ENCODE peak calls at places on chromosome 4, in six cellular contexts. K is tibial nerve, V is stomach, G is uterus, W is IMR-90, D is suprapubic skin. I is an unnamed sample. For H3K4me1, the result is how much of the 10 kb centered on the place peaks cover.

GRCh38 chr4:86652332-86652932 is 58.3 kb downstream of the PTPN13 start:
- DNase-seq in W (no peak), D (no peak), K (no peak), V (no peak), G (no peak), I (no peak)

GRCh38 chr4:88158360-88159136 is at the start of gene ABCG2:
- DNase-seq in W (peak), G (peak), K (no peak), D (no peak), V (no peak), I (peak)

GRCh38 chr4:947491-947971 is 15.3 kb downstream of the TMEM175 start:
- DNase-seq in G (no peak), W (no peak), D (peak), V (no peak), K (no peak), I (no peak)

GRCh38 chr4:155809835-155810234 is 51.0 kb downstream of the GUCY1B1 start:
- DNase-seq in G (no peak), W (peak), V (no peak), K (no peak), D (no peak), I (peak)

GRCh38 chr4:70359115-70359661 is 1.4 kb upstream of the SMR3A start:
- DNase-seq in G (no peak), W (no peak), K (no peak), V (no peak), D (no peak), I (no peak)

GRCh38 chr4:8709050-8709728 is 116.6 kb downstream of the CPZ start:
- DNase-seq in W (no peak), V (no peak), D (peak), G (peak), K (peak), I (no peak)

GRCh38 chr4:124329134-124329533 is 383.4 kb downstream of the ANKRD50 start:
- DNase-seq in G (no peak), K (no peak), V (no peak), W (no peak), D (no peak), I (no peak)

GRCh38 chr4:124631760-124632159 is 80.8 kb downstream of the ANKRD50 start:
- DNase-seq in D (no peak), K (no peak), W (peak), V (peak), G (peak), I (peak)

GRCh38 chr4:5801696-5802095 is 90.7 kb downstream of the EVC start:
- DNase-seq in D (no peak), G (no peak), W (no peak), V (no peak), K (no peak), I (no peak)

GRCh38 chr4:105859233-105859632 is 36.0 kb upstream of the NPNT start:
- DNase-seq in K (no peak), V (no peak), D (no peak), W (peak), G (no peak), I (no peak)

GRCh38 chr4:146855761-146856160 is 89.9 kb downstream of the TTC29 start:
- DNase-seq in V (no peak), K (no peak), G (no peak), W (no peak), D (no peak), I (no peak)

GRCh38 chr4:1693131-1693896 is 9.2 kb upstream of the FAM53A start:
- DNase-seq in G (peak), D (no peak), K (no peak), W (peak), V (peak), I (peak)

GRCh38 chr4:149933120-149933519 is 117.5 kb upstream of the IQCM start:
- DNase-seq in G (no peak), W (no peak), D (no peak), K (no peak), V (no peak), I (no peak)

GRCh38 chr4:127920521-127920920 is 39.8 kb downstream of the PLK4 start:
- DNase-seq in D (no peak), W (no peak), G (no peak), K (no peak), V (no peak), I (no peak)

GRCh38 chr4:59571805-59572430 is 1628.2 kb upstream of the ADGRL3 start:
- DNase-seq in D (no peak), K (no peak), G (no peak), W (no peak), V (no peak), I (no peak)

GRCh38 chr4:28772066-28772465 is 1911.4 kb downstream of the STIM2 start:
- DNase-seq in G (no peak), K (no peak), D (no peak), V (no peak), W (peak), I (no peak)

GRCh38 chr4:153326513-153326912 is 18.0 kb upstream of the MND1 start:
- DNase-seq in K (no peak), D (no peak), W (peak), G (no peak), V (peak), I (no peak)

GRCh38 chr4:109412805-109413204 is 20.8 kb upstream of the SEC24B start:
- DNase-seq in W (no peak), V (no peak), D (no peak), K (no peak), G (no peak), I (no peak)

GRCh38 chr4:8853249-8853648 is 18.4 kb downstream of the HMX1 start:
- DNase-seq in D (no peak), K (no peak), W (no peak), G (no peak), V (no peak), I (no peak)

GRCh38 chr4:94695389-94695788 is 62.4 kb upstream of the BMPR1B start:
- DNase-seq in W (peak), V (no peak), K (no peak), D (no peak), G (no peak), I (no peak)

GRCh38 chr4:77308843-77309242 is 151.8 kb downstream of the CCNG2 start:
- DNase-seq in G (no peak), W (peak), K (no peak), V (no peak), D (no peak), I (no peak)

GRCh38 chr4:57044279-57044678 is 65.6 kb downstream of the POLR2B start:
- DNase-seq in G (no peak), W (peak), V (no peak), K (no peak), D (no peak), I (no peak)

DNA sequence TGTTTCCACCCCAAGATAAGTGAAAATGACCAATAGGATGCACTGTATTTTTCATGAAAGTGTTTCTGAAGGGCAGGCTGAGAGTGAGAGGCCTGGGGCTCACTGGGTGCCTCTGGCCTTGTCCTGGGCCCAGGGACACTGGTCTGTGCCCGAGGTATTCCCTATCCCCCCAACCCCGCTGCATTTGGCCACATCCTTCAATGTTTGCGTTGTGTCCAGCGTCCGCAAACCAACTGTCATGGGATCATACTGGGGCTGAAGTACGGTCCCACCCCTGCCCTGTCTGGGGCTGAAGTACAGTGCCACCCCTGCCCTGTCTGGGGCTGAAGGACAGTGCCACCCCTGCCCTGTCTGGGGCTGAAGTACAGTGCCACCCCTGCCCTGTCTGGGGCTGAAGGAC is 22.0 kb upstream of the MSANTD1 start:
- DNase-seq in D (no peak), K (no peak), V (no peak), G (no peak), W (no peak), I (no peak)
- TF ChIP-seq POLR2A in D (no peak), K (no peak), V (no peak), G (no peak), W (no peak), I (no peak)

GRCh38 chr4:80008351-80008750 is 64.7 kb downstream of the ANTXR2 start:
- DNase-seq in K (no peak), G (no peak), W (no peak), V (no peak), D (no peak), I (no peak)

GRCh38 chr4:80007745-80008149 is 65.3 kb downstream of the ANTXR2 start:
- DNase-seq in G (no peak), W (no peak), V (no peak), K (no peak), D (no peak), I (no peak)

GRCh38 chr4:80005863-80006262 is 67.2 kb downstream of the ANTXR2 start:
- DNase-seq in W (peak), K (no peak), G (no peak), D (no peak), V (no peak), I (no peak)

GRCh38 chr4:80006935-80007744 is 65.9 kb downstream of the ANTXR2 start:
- DNase-seq in G (peak), W (peak), K (no peak), D (no peak), V (no peak), I (no peak)

GRCh38 chr4:80004319-80004718 is 68.7 kb downstream of the ANTXR2 start:
- DNase-seq in K (no peak), V (no peak), G (no peak), D (no peak), W (no peak), I (no peak)
- H3K4me1 ChIP-seq in K (under half), V (under half), G (under half), D (under half), W (under half), I (under half)

GRCh38 chr4:118834960-118835895 is 698 bp downstream of the SEC24D start:
- DNase-seq in V (peak), W (peak), G (peak), K (peak), D (no peak), I (peak)
- TF ChIP-seq POLR2A in V (no peak), W (peak), G (peak), K (peak), D (peak), I (no peak)

DNA sequence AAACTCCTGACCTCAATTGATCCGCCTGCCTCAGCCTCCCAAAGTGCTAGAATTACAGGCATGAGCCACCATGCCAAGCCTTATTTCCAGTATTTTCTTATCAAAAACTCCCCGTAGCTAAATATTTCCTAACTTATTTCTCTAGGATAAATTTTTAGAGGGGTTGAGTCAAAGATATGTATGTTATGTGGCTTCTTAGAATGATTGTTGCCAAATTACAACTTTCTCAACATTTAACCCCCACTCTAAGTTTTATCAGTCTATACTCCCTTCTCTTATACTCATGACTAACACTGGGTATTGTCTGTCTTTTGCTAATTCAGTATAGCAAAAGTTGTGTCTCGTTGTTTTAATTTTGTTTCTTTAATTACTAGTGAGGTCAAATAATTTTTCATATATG is 187.7 kb upstream of the LNX1 start:
- DNase-seq in W (peak), G (no peak), K (no peak), V (no peak), D (no peak), I (no peak)
- H3K4me1 ChIP-seq in W (under half), G (under half), K (under half), V (under half), D (under half), I (under half)

GRCh38 chr4:184861047-184861446 is 35.3 kb upstream of the ACSL1 start:
- DNase-seq in W (no peak), D (no peak), G (no peak), K (no peak), V (no peak), I (no peak)

GRCh38 chr4:184854673-184855072 is 28.9 kb upstream of the ACSL1 start:
- DNase-seq in W (no peak), D (no peak), K (no peak), V (no peak), G (no peak), I (peak)

GRCh38 chr4:184856277-184856609 is 30.5 kb upstream of the ACSL1 start:
- DNase-seq in G (no peak), D (no peak), K (no peak), W (no peak), V (no peak), I (no peak)

GRCh38 chr4:184857446-184858121 is 31.8 kb upstream of the ACSL1 start:
- DNase-seq in V (no peak), D (no peak), K (no peak), W (no peak), G (no peak), I (no peak)

GRCh38 chr4:184860018-184860530 is 34.3 kb upstream of the ACSL1 start:
- DNase-seq in G (no peak), V (no peak), K (no peak), W (no peak), D (no peak), I (no peak)
- TF ChIP-seq POLR2A in G (no peak), V (no peak), K (no peak), W (no peak), D (no peak), I (no peak)

GRCh38 chr4:184883024-184883423 is 57.3 kb upstream of the ACSL1 start:
- DNase-seq in V (no peak), W (no peak), K (no peak), D (no peak), G (no peak), I (no peak)

GRCh38 chr4:184884863-184885262 is 59.1 kb upstream of the ACSL1 start:
- DNase-seq in V (no peak), G (no peak), W (no peak), D (no peak), K (no peak), I (no peak)

GRCh38 chr4:184887333-184887732 is 61.6 kb upstream of the ACSL1 start:
- DNase-seq in D (no peak), K (no peak), G (no peak), W (no peak), V (no peak), I (no peak)

GRCh38 chr4:184887947-184888346 is 62.2 kb upstream of the ACSL1 start:
- DNase-seq in G (no peak), K (no peak), V (no peak), W (no peak), D (no peak), I (no peak)

DNA sequence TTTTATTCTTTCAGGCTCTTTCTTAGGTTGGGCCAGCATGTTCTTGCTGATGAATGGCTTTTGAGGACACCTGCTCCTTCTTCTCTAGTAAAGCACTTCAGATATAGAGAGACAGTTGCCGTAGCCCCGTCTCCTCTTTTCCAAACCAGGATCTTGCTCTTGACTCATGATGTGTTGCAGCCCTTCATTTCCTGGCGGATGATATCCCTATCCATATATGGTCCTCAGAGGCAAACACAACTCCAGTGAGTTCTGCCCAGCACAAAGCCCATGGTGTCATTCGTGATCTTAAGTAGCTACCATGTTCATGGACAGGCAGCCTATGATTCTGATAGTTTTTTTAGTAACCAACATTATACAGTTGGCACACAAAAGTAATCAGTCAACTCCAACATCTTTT is 59.8 kb upstream of the ACSL1 start:
- DNase-seq in V (no peak), W (no peak), D (no peak), K (no peak), G (no peak), I (no peak)
- H3K4me1 ChIP-seq in V (under half), W (under half), D (under half), K (under half), G (under half), I (under half)

GRCh38 chr4:113760852-113761681 is 471 bp downstream of the CAMK2D start:
- DNase-seq in W (peak), G (peak), D (peak), V (peak), K (peak), I (peak)
- TF ChIP-seq POLR2A in W (no peak), G (no peak), D (peak), V (no peak), K (no peak), I (peak)

GRCh38 chr4:137535718-137536117 is 3.4 kb upstream of the PCDH18 start:
- DNase-seq in K (no peak), V (no peak), G (no peak), W (no peak), D (no peak), I (no peak)

GRCh38 chr4:137534516-137534915 is 2.2 kb upstream of the PCDH18 start:
- DNase-seq in G (no peak), V (no peak), K (no peak), W (no peak), D (no peak), I (no peak)

GRCh38 chr4:137531951-137532868 is at the start of gene PCDH18:
- DNase-seq in W (peak), V (peak), G (peak), D (peak), K (peak), I (peak)

GRCh38 chr4:137532869-137533236 is 559 bp upstream of the PCDH18 start:
- DNase-seq in D (no peak), K (no peak), V (no peak), G (no peak), W (no peak), I (no peak)

DNA sequence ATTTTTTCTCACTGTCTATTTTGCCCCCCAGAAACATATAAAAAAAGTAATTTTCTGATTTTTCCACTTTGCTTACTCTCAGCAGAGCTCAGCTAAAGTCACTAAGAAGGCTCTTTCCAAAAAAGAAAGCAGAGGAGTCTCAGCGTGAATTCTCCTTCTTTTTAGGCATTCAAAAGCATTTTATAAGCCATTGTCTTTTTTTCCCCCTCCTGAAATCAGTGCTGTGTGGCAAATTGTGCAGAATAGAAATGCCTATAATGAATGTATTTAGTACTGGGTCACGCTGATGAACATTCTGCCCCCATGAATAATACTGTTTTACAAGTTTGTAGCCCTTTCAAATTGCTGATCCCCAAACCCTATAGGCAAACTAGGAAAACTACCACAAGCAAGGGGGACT is 1.6 kb upstream of the PCDH18 start:
- DNase-seq in V (no peak), G (no peak), K (no peak), W (no peak), D (no peak), I (no peak)
- H3K4me1 ChIP-seq in V (under half), G (under half), K (under half), W (under half), D (under half), I (under half)

DNA sequence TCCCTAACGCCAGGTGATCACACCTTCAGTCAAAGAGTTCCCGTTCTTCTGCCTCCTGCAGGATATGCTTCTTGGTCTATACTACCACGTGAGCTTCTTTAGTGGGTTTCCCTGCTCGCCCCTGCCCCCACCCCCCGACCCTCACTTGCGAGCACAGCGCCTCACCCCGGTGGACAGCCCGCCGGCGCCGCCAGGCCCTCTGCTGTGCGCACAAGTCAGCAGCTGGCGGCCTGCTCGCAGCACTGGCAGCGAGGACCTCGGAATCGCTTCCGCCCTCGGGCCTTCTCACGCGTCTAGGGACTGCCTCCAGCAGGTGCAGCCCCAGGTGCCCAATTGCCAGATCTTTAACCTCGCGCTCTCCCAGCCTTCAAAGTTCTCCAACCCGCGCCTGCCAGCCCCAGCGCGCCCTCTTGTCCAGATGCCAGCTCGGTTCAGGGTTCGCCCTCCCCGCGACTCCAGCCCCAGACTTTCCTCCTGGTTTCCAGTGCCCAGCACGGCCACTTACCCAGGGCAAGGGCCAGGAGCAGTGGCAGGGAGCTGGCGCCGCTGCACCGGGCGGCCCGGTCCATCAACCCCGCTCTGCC is 474 bp downstream of the BTC start:
- DNase-seq in K (no peak), W (no peak), V (peak), D (no peak), G (peak), I (peak)
- TF ChIP-seq POLR2A in K (no peak), W (no peak), V (no peak), D (no peak), G (no peak), I (no peak)

GRCh38 chr4:54061067-54061466 is 3.3 kb downstream of the CHIC2 start:
- DNase-seq in W (no peak), V (no peak), G (no peak), K (no peak), D (no peak), I (no peak)

GRCh38 chr4:54054501-54054900 is 9.9 kb downstream of the CHIC2 start:
- DNase-seq in V (no peak), W (no peak), G (no peak), D (no peak), K (no peak), I (no peak)

GRCh38 chr4:54056360-54056759 is 8.0 kb downstream of the CHIC2 start:
- DNase-seq in V (no peak), K (no peak), G (no peak), W (no peak), D (no peak), I (no peak)

GRCh38 chr4:54055494-54055893 is 8.9 kb downstream of the CHIC2 start:
- DNase-seq in W (no peak), K (no peak), V (no peak), G (no peak), D (no peak), I (no peak)

DNA sequence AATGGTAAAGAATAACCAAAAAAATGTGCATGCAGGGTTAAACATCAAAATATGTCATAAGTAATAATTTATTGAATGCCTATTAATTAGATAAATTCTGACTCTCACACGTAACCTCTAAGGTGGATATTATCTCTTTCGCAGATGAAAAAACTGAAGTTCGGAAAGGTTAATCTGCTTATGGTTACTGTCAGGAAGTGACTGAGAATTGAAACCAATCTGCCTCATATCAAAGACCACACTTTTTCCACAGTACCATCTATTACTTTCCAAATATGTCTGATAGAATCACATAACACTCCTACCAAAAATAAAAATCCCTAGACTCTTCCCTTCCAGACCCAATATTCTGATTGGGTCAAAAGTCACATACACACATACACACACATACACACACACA is 6.2 kb downstream of the CHIC2 start:
- DNase-seq in K (no peak), D (no peak), G (no peak), V (no peak), W (no peak), I (no peak)
- H3K4me1 ChIP-seq in K (half or more), D (half or more), G (under half), V (under half), W (under half), I (under half)